ENCODE peak calls at places on chromosome 17, in ten cellular contexts. H, S, U, K, T, F, A, G, J and Q are unnamed samples. For H3K9me3, the result is how much of the 10 kb centered on the place peaks cover.

GRCh38 chr17:18182978-18183333 is 672 bp upstream of the ALKBH5 start:
- DNase-seq in F (peak), A (peak), S (peak), G (peak), K (no peak), J (peak), T (peak), U (peak), H (peak), Q (peak)

GRCh38 chr17:14372905-14373559 is 72.2 kb downstream of the HS3ST3B1 start:
- DNase-seq in J (no peak), H (no peak), U (no peak), T (no peak), G (no peak), F (no peak), A (no peak), S (no peak), K (no peak), Q (no peak)

GRCh38 chr17:40464392-40464855 is 21.2 kb downstream of the IGFBP4 start:
- DNase-seq in T (no peak), F (no peak), A (no peak), S (no peak), J (no peak), G (no peak), K (no peak), H (no peak), U (no peak), Q (no peak)

GRCh38 chr17:16283705-16284104 is 66.7 kb downstream of the PIGL start:
- DNase-seq in S (no peak), T (no peak), H (no peak), K (peak), U (no peak), J (no peak), G (no peak), A (no peak), F (no peak), Q (no peak)

GRCh38 chr17:44354582-44355309 is 8.9 kb downstream of the FAM171A2 start:
- DNase-seq in S (no peak), H (no peak), G (no peak), K (no peak), A (no peak), T (peak), U (peak), J (peak), F (peak), Q (no peak)

GRCh38 chr17:36089888-36090836 is at the start of gene CCL3:
- DNase-seq in S (no peak), T (no peak), J (peak), F (no peak), U (peak), H (no peak), A (no peak), K (no peak), G (no peak), Q (no peak)

GRCh38 chr17:6456914-6457687 is 12.8 kb downstream of the PIMREG start:
- DNase-seq in U (peak), H (no peak), T (no peak), A (no peak), K (peak), J (peak), F (no peak), S (no peak), G (peak), Q (no peak)

GRCh38 chr17:66673668-66674276 is 161.1 kb upstream of the CACNG5 start:
- DNase-seq in G (peak), T (peak), J (peak), H (peak), S (no peak), F (peak), U (peak), A (peak), K (peak), Q (peak)

GRCh38 chr17:35892091-35892637 is 12.0 kb upstream of the CCL5 start:
- DNase-seq in A (no peak), J (peak), K (no peak), T (no peak), S (no peak), U (no peak), G (no peak), H (no peak), F (no peak), Q (no peak)

GRCh38 chr17:76254275-76254674 is 10.9 kb upstream of the UBALD2 start:
- DNase-seq in K (no peak), F (no peak), S (no peak), A (no peak), G (no peak), T (peak), J (no peak), U (no peak), H (no peak), Q (no peak)

GRCh38 chr17:39638317-39638716 is 1.4 kb downstream of the STARD3 start:
- DNase-seq in A (no peak), G (no peak), T (no peak), U (no peak), S (no peak), F (no peak), J (no peak), K (no peak), H (no peak), Q (no peak)

GRCh38 chr17:82098169-82098938 is at the start of gene FASN:
- DNase-seq in T (peak), K (peak), H (peak), J (peak), F (peak), G (peak), U (peak), A (peak), S (peak), Q (peak)

GRCh38 chr17:73189417-73190099 is 3.3 kb upstream of the COG1 start:
- DNase-seq in T (peak), H (no peak), K (no peak), U (no peak), J (peak), A (no peak), F (no peak), G (peak), S (no peak), Q (peak)

GRCh38 chr17:38883592-38884526 is 14.0 kb downstream of the LASP1 start:
- DNase-seq in J (no peak), A (no peak), T (no peak), K (no peak), H (no peak), S (no peak), U (no peak), F (no peak), G (no peak), Q (no peak)

DNA sequence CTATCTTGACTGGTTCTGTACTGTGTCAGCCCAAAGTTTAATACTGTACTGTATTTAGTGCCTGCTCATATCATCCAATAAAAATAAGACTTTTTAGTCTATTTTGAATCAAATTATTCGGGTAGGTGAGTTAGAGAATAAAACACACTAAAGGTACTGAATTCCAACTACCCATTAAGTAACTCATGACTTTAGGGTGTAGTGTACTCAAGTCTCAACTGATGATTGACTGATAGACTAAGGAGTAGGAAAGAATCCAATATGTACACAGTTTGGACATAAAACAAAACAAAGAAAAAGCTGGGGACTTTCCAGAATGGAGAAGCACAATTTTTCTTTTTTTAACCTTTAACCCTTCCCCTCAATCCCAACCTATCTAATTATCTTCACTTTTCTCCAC is 4.1 kb downstream of the EZH1 start:
- DNase-seq in U (no peak), K (no peak), S (no peak), H (no peak), F (no peak), T (no peak), J (no peak), G (no peak), A (no peak), Q (no peak)
- H3K27ac ChIP-seq in U (no peak), K (no peak), S (no peak), H (no peak), F (no peak), T (no peak), J (no peak), G (no peak), A (no peak), Q (no peak)

GRCh38 chr17:57890857-57891232 is 41.0 kb upstream of the MRPS23 start:
- DNase-seq in J (peak), F (no peak), S (no peak), U (no peak), T (no peak), G (no peak), K (no peak), H (no peak), A (no peak), Q (no peak)
- H3K9me3 ChIP-seq in J (under half), F (under half), S (under half), U (under half), T (under half), G (under half), K (under half), H (under half), A (under half), Q (under half)

GRCh38 chr17:72118588-72119279 is 2.1 kb upstream of the SOX9 start:
- DNase-seq in F (peak), J (peak), H (no peak), K (peak), G (peak), A (peak), S (no peak), U (peak), T (peak), Q (peak)
- TF ChIP-seq POLR2A in F (peak), J (no peak), H (no peak), K (no peak), G (no peak), A (no peak), S (no peak), U (no peak), T (no peak), Q (no peak)

GRCh38 chr17:50059759-50060273 is 3.9 kb downstream of the ITGA3 start:
- DNase-seq in K (peak), G (no peak), U (no peak), H (no peak), A (no peak), F (no peak), T (no peak), S (no peak), J (peak), Q (peak)
- H3K27ac ChIP-seq in K (no peak), G (peak), U (peak), H (peak), A (peak), F (peak), T (peak), S (peak), J (peak), Q (peak)

GRCh38 chr17:62950067-62950466 is 16.0 kb upstream of the TANC2 start:
- DNase-seq in A (no peak), G (no peak), U (peak), H (no peak), T (peak), S (no peak), J (peak), F (peak), K (no peak), Q (peak)

GRCh38 chr17:62948370-62948769 is 17.7 kb upstream of the TANC2 start:
- DNase-seq in S (no peak), K (no peak), U (no peak), A (no peak), H (no peak), T (no peak), G (no peak), F (no peak), J (no peak), Q (no peak)
- H3K9me3 ChIP-seq in S (under half), K (under half), U (under half), A (under half), H (under half), T (under half), G (under half), F (under half), J (under half), Q (under half)

GRCh38 chr17:32385121-32385520 is 35.2 kb downstream of the ZNF207 start:
- DNase-seq in K (no peak), G (no peak), S (no peak), T (no peak), F (no peak), H (no peak), A (no peak), U (no peak), J (no peak), Q (no peak)

GRCh38 chr17:32386844-32387243 is 36.9 kb downstream of the ZNF207 start:
- DNase-seq in U (no peak), T (no peak), K (no peak), S (no peak), G (no peak), F (no peak), J (no peak), A (no peak), H (no peak), Q (no peak)

GRCh38 chr17:32383926-32384434 is 34.0 kb downstream of the ZNF207 start:
- DNase-seq in G (no peak), H (no peak), U (no peak), S (no peak), A (no peak), K (no peak), F (no peak), J (no peak), T (no peak), Q (no peak)

GRCh38 chr17:32385971-32386370 is 36.0 kb downstream of the ZNF207 start:
- DNase-seq in H (no peak), A (no peak), T (no peak), F (no peak), S (no peak), K (no peak), J (no peak), G (no peak), U (no peak), Q (no peak)

GRCh38 chr17:32382526-32383223 is 32.7 kb downstream of the ZNF207 start:
- DNase-seq in G (no peak), U (no peak), T (no peak), J (no peak), A (no peak), F (no peak), H (no peak), S (no peak), K (no peak), Q (no peak)
- TF ChIP-seq POLR2A in G (no peak), U (no peak), T (no peak), J (no peak), A (no peak), F (no peak), H (no peak), S (no peak), K (peak), Q (no peak)